ENCODE peak calls at places on chromosome 22, in seven cellular contexts. One of them, this sample, is unnamed.

GRCh38 chr22:25759825-25760231 is 17.8 kb downstream of the MYO18B start:
- DNase-seq in HCT116: no peak
- DNase-seq in IMR-90: peak; percentile 90
- DNase-seq in endothelial cell of umbilical vein: peak; percentile 97
- DNase-seq in GM23338: no peak
- DNase-seq in fibroblast of lung: peak; percentile 99
- DNase-seq in PC-3: peak; percentile 4
- DNase-seq in this sample: no peak

GRCh38 chr22:35900483-35901168 is 128.0 kb downstream of the RBFOX2 start:
- DNase-seq in HCT116: peak; percentile 28
- DNase-seq in IMR-90: peak; percentile 81
- DNase-seq in endothelial cell of umbilical vein: peak; percentile 28
- DNase-seq in GM23338: peak; percentile 37
- DNase-seq in fibroblast of lung: peak; percentile 85
- DNase-seq in PC-3: peak; percentile 43
- DNase-seq in this sample: no peak

GRCh38 chr22:45202333-45203149 is 38.2 kb downstream of the KIAA0930 start:
- DNase-seq in HCT116: no peak
- DNase-seq in IMR-90: peak; percentile 32
- DNase-seq in endothelial cell of umbilical vein: no peak
- DNase-seq in GM23338: no peak
- DNase-seq in fibroblast of lung: peak; percentile 52
- DNase-seq in PC-3: no peak
- DNase-seq in this sample: no peak

GRCh38 chr22:40044870-40045834 is 50.4 kb downstream of the FAM83F start:
- DNase-seq in HCT116: no peak
- DNase-seq in IMR-90: peak; percentile 15
- DNase-seq in endothelial cell of umbilical vein: peak; percentile 47
- DNase-seq in GM23338: peak; percentile 79
- DNase-seq in fibroblast of lung: peak; percentile 24
- DNase-seq in PC-3: peak; percentile 30
- DNase-seq in this sample: peak; percentile 66

GRCh38 chr22:30279389-30279788 is 9.9 kb downstream of the CASTOR1 start:
- DNase-seq in HCT116: no peak
- DNase-seq in IMR-90: no peak
- DNase-seq in endothelial cell of umbilical vein: no peak
- DNase-seq in GM23338: no peak
- DNase-seq in fibroblast of lung: no peak
- DNase-seq in PC-3: no peak
- DNase-seq in this sample: no peak

GRCh38 chr22:23037429-23038333 is 32.6 kb upstream of the GNAZ start:
- DNase-seq in HCT116: no peak
- DNase-seq in IMR-90: no peak
- DNase-seq in endothelial cell of umbilical vein: no peak
- DNase-seq in GM23338: no peak
- DNase-seq in fibroblast of lung: no peak
- DNase-seq in PC-3: no peak
- DNase-seq in this sample: no peak

GRCh38 chr22:40067639-40068038 is 72.9 kb downstream of the FAM83F start:
- DNase-seq in HCT116: no peak
- DNase-seq in IMR-90: no peak
- DNase-seq in endothelial cell of umbilical vein: no peak
- DNase-seq in GM23338: no peak
- DNase-seq in fibroblast of lung: no peak
- DNase-seq in PC-3: no peak
- DNase-seq in this sample: no peak

GRCh38 chr22:20080445-20080775 is 369 bp downstream of the DGCR8 start:
- DNase-seq in HCT116: no peak
- DNase-seq in IMR-90: peak; percentile 30
- DNase-seq in endothelial cell of umbilical vein: peak; percentile 43
- DNase-seq in GM23338: peak; percentile 68
- DNase-seq in fibroblast of lung: peak; percentile 50
- DNase-seq in PC-3: peak; percentile 41
- DNase-seq in this sample: peak; percentile 73

GRCh38 chr22:29717789-29718188 is 2.0 kb upstream of the CABP7 start:
- DNase-seq in HCT116: no peak
- DNase-seq in IMR-90: no peak
- DNase-seq in endothelial cell of umbilical vein: no peak
- DNase-seq in GM23338: no peak
- DNase-seq in fibroblast of lung: no peak
- DNase-seq in PC-3: no peak
- DNase-seq in this sample: no peak

GRCh38 chr22:45742866-45743450 is 71.3 kb downstream of the ATXN10 start:
- DNase-seq in HCT116: no peak
- DNase-seq in IMR-90: peak; percentile 65
- DNase-seq in endothelial cell of umbilical vein: no peak
- DNase-seq in GM23338: no peak
- DNase-seq in fibroblast of lung: no peak
- DNase-seq in PC-3: peak; percentile 78
- DNase-seq in this sample: no peak

GRCh38 chr22:27628891-27629631 is 172.5 kb downstream of the MN1 start:
- DNase-seq in HCT116: peak; percentile 37
- DNase-seq in IMR-90: no peak
- DNase-seq in endothelial cell of umbilical vein: no peak
- DNase-seq in GM23338: no peak
- DNase-seq in fibroblast of lung: no peak
- DNase-seq in PC-3: peak; percentile 63
- DNase-seq in this sample: no peak

GRCh38 chr22:47458348-47458747 is 695.9 kb downstream of the TBC1D22A start:
- DNase-seq in HCT116: no peak
- DNase-seq in IMR-90: no peak
- DNase-seq in endothelial cell of umbilical vein: no peak
- DNase-seq in GM23338: no peak
- DNase-seq in fibroblast of lung: no peak
- DNase-seq in PC-3: no peak
- DNase-seq in this sample: no peak

GRCh38 chr22:36239150-36239400 is 252 bp downstream of the APOL2 start:
- DNase-seq in HCT116: no peak
- DNase-seq in IMR-90: no peak
- DNase-seq in endothelial cell of umbilical vein: no peak
- DNase-seq in GM23338: no peak
- DNase-seq in fibroblast of lung: no peak
- DNase-seq in PC-3: no peak
- DNase-seq in this sample: no peak

GRCh38 chr22:41021655-41022454 is 70.5 kb upstream of the EP300 start:
- DNase-seq in HCT116: peak; percentile 41
- DNase-seq in IMR-90: peak; percentile 16
- DNase-seq in endothelial cell of umbilical vein: peak; percentile 17
- DNase-seq in GM23338: peak; percentile 77
- DNase-seq in fibroblast of lung: peak; percentile 35
- DNase-seq in PC-3: peak; percentile 61
- DNase-seq in this sample: peak; percentile 69

GRCh38 chr22:43789452-43789851 is 22.7 kb downstream of the EFCAB6 start:
- DNase-seq in HCT116: no peak
- DNase-seq in IMR-90: peak; percentile 99
- DNase-seq in endothelial cell of umbilical vein: no peak
- DNase-seq in GM23338: no peak
- DNase-seq in fibroblast of lung: peak; percentile 98
- DNase-seq in PC-3: peak; percentile 70
- DNase-seq in this sample: no peak

GRCh38 chr22:43782448-43782847 is 29.7 kb downstream of the EFCAB6 start:
- DNase-seq in HCT116: no peak
- DNase-seq in IMR-90: peak; percentile 40
- DNase-seq in endothelial cell of umbilical vein: no peak
- DNase-seq in GM23338: no peak
- DNase-seq in fibroblast of lung: peak; percentile 55
- DNase-seq in PC-3: no peak
- DNase-seq in this sample: no peak

GRCh38 chr22:43783777-43784176 is 28.3 kb downstream of the EFCAB6 start:
- DNase-seq in HCT116: peak; percentile 7
- DNase-seq in IMR-90: no peak
- DNase-seq in endothelial cell of umbilical vein: no peak
- DNase-seq in GM23338: peak; percentile 49
- DNase-seq in fibroblast of lung: no peak
- DNase-seq in PC-3: peak; percentile 2
- DNase-seq in this sample: no peak
- TF ChIP-seq CTCF in HCT116: no peak
- TF ChIP-seq CTCF in IMR-90: peak; percentile 6
- TF ChIP-seq CTCF in endothelial cell of umbilical vein: peak; percentile 4
- TF ChIP-seq CTCF in GM23338: peak; percentile 43
- TF ChIP-seq CTCF in fibroblast of lung: peak; percentile 20
- TF ChIP-seq CTCF in PC-3: peak; percentile 31
- TF ChIP-seq CTCF in this sample: no peak

DNA sequence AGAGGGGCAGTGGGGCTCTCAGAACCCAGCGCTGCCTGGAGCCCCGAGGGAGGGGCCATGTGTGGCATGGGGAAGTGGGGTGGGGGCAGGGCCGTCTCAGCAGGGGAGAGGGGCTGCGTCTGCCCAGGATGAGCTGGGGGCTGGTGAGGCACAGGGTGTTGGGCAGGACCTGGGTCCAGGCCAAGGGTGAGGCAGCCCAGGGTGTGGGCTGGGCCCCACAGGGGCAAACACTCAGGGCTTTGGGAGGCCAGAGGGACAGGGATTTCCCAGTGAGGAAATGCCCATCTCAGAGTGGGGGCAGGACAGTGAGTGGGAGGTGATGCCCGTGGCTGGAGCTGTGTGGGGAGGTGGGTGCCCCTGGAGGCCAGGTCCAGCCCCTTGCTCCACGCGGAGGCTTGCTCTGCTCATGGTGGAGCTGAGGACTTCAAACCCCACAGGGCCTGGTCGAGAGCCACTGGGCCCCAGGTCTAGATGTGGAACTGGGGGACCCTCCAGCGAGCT is 5.4 kb downstream of the PLXNB2 start:
- DNase-seq in HCT116: no peak
- DNase-seq in IMR-90: peak; percentile 17
- DNase-seq in endothelial cell of umbilical vein: no peak
- DNase-seq in GM23338: no peak
- DNase-seq in fibroblast of lung: no peak
- DNase-seq in PC-3: peak; percentile 15
- DNase-seq in this sample: no peak
- H4K20me1 ChIP-seq in HCT116: no peaks in the 10 kb centered on the region
- H4K20me1 ChIP-seq in IMR-90: peaks cover 83% of the 10 kb centered on the region
- H4K20me1 ChIP-seq in endothelial cell of umbilical vein: no peaks in the 10 kb centered on the region
- H4K20me1 ChIP-seq in GM23338: peaks cover 10% of the 10 kb centered on the region
- H4K20me1 ChIP-seq in fibroblast of lung: peaks cover 2% of the 10 kb centered on the region
- H4K20me1 ChIP-seq in PC-3: peaks cover 4% of the 10 kb centered on the region
- H4K20me1 ChIP-seq in this sample: no peaks in the 10 kb centered on the region

GRCh38 chr22:42309865-42310264 is 39.4 kb upstream of the TCF20 start:
- DNase-seq in HCT116: no peak
- DNase-seq in IMR-90: no peak
- DNase-seq in endothelial cell of umbilical vein: no peak
- DNase-seq in GM23338: no peak
- DNase-seq in fibroblast of lung: no peak
- DNase-seq in PC-3: no peak
- DNase-seq in this sample: no peak

GRCh38 chr22:42305967-42306366 is 35.5 kb upstream of the TCF20 start:
- DNase-seq in HCT116: no peak
- DNase-seq in IMR-90: no peak
- DNase-seq in endothelial cell of umbilical vein: no peak
- DNase-seq in GM23338: no peak
- DNase-seq in fibroblast of lung: no peak
- DNase-seq in PC-3: no peak
- DNase-seq in this sample: no peak

GRCh38 chr22:42310301-42310981 is 40.0 kb upstream of the TCF20 start:
- DNase-seq in HCT116: no peak
- DNase-seq in IMR-90: no peak
- DNase-seq in endothelial cell of umbilical vein: no peak
- DNase-seq in GM23338: no peak
- DNase-seq in fibroblast of lung: no peak
- DNase-seq in PC-3: no peak
- DNase-seq in this sample: no peak

GRCh38 chr22:42307806-42308563 is 37.5 kb upstream of the TCF20 start:
- DNase-seq in HCT116: no peak
- DNase-seq in IMR-90: no peak
- DNase-seq in endothelial cell of umbilical vein: no peak
- DNase-seq in GM23338: no peak
- DNase-seq in fibroblast of lung: no peak
- DNase-seq in PC-3: no peak
- DNase-seq in this sample: no peak

GRCh38 chr22:42308887-42309468 is 38.5 kb upstream of the TCF20 start:
- DNase-seq in HCT116: no peak
- DNase-seq in IMR-90: no peak
- DNase-seq in endothelial cell of umbilical vein: no peak
- DNase-seq in GM23338: no peak
- DNase-seq in fibroblast of lung: no peak
- DNase-seq in PC-3: no peak
- DNase-seq in this sample: no peak
- H3K4me2 ChIP-seq in HCT116: no peak overlapping the region
- H3K4me2 ChIP-seq in IMR-90: no peak overlapping the region
- H3K4me2 ChIP-seq in endothelial cell of umbilical vein: no peak overlapping the region
- H3K4me2 ChIP-seq in GM23338: no peak overlapping the region
- H3K4me2 ChIP-seq in fibroblast of lung: no peak overlapping the region
- H3K4me2 ChIP-seq in PC-3: no peak overlapping the region
- H3K4me2 ChIP-seq in this sample: no peak overlapping the region

DNA sequence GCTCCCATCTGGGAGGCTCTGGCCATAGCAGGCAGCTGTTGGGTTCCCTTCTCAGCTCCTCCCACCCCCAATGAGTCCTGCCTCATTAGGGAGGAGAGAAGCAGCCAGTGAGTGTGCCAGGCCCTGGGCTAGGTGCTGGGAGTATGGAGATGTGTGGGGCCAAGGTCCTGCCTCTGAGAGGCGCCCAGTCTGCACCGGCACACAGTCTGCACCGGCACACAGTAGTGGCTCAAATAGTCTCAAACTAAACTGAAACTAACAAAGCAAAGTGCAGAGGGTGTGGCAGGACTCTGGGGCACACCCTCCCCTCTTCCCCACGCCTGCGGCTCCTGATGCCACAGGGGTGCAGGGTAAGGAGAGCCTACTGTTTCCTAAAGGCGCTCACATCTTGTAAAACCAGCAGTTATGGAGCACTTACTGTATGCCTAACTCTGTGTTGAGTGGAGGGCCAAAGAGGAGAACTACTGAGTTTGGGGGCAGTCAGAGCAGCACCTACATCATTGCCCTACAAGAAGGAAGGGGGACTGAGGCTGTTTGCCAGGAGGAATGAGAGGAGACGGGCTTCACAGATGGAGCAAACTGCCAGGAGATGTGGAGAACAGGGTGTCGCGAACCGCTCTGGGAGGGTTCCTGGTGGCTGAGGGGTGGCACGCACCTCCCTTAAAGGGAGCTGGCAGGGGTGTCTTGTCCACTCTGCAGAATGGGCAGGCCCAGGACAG is 959 bp upstream of the SH3BP1 start:
- DNase-seq in HCT116: no peak
- DNase-seq in IMR-90: no peak
- DNase-seq in endothelial cell of umbilical vein: no peak
- DNase-seq in GM23338: no peak
- DNase-seq in fibroblast of lung: no peak
- DNase-seq in PC-3: no peak
- DNase-seq in this sample: peak; percentile 76
- TF ChIP-seq CTCF in HCT116: no peak
- TF ChIP-seq CTCF in IMR-90: no peak
- TF ChIP-seq CTCF in endothelial cell of umbilical vein: no peak
- TF ChIP-seq CTCF in GM23338: no peak
- TF ChIP-seq CTCF in fibroblast of lung: no peak
- TF ChIP-seq CTCF in PC-3: no peak
- TF ChIP-seq CTCF in this sample: no peak

This sample was measured in MM.1S.